ENCODE peak calls at places on chromosomes 4 and X, in six cellular contexts. One of them, this sample, is unnamed. For H3K4me1 and H3K27me3, the result is how much of the 10 kb centered on the place peaks cover.

GRCh38 chrX:72054776-72055495 is 76.8 kb downstream of the RTL5 start:
- DNase-seq in IMR-90: no peak
- DNase-seq in stomach: no peak
- DNase-seq in CD4-positive, alpha-beta memory T cell: no peak
- DNase-seq in left ventricle myocardium inferior: no peak
- DNase-seq in pancreas: no peak
- DNase-seq in this sample: no peak

GRCh38 chrX:47483310-47484268 is 567 bp upstream of the ZNF41 start:
- DNase-seq in IMR-90: peak
- DNase-seq in stomach: no peak
- DNase-seq in CD4-positive, alpha-beta memory T cell: no peak
- DNase-seq in left ventricle myocardium inferior: peak
- DNase-seq in pancreas: peak
- DNase-seq in this sample: no peak

GRCh38 chrX:254630-255215 is 26.5 kb upstream of the PLCXD1 start:
- DNase-seq in IMR-90: no peak
- DNase-seq in stomach: peak
- DNase-seq in CD4-positive, alpha-beta memory T cell: no peak
- DNase-seq in left ventricle myocardium inferior: no peak
- DNase-seq in pancreas: no peak
- DNase-seq in this sample: no peak

GRCh38 chrX:48021026-48021900 is 14.5 kb downstream of the SPACA5 start:
- DNase-seq in IMR-90: peak
- DNase-seq in stomach: peak
- DNase-seq in CD4-positive, alpha-beta memory T cell: peak
- DNase-seq in left ventricle myocardium inferior: peak
- DNase-seq in pancreas: peak
- DNase-seq in this sample: no peak

GRCh38 chr4:52172166-52172565 is 121.1 kb downstream of the SPATA18 start:
- DNase-seq in IMR-90: no peak
- DNase-seq in stomach: no peak
- DNase-seq in CD4-positive, alpha-beta memory T cell: no peak
- DNase-seq in left ventricle myocardium inferior: no peak
- DNase-seq in pancreas: no peak
- DNase-seq in this sample: no peak

GRCh38 chr4:168577624-168578023 is 80.8 kb downstream of the PALLD start:
- DNase-seq in IMR-90: no peak
- DNase-seq in stomach: no peak
- DNase-seq in CD4-positive, alpha-beta memory T cell: no peak
- DNase-seq in left ventricle myocardium inferior: no peak
- DNase-seq in pancreas: no peak
- DNase-seq in this sample: no peak

GRCh38 chr4:53942712-53943111 is 121.7 kb downstream of the CHIC2 start:
- DNase-seq in IMR-90: no peak
- DNase-seq in stomach: no peak
- DNase-seq in CD4-positive, alpha-beta memory T cell: no peak
- DNase-seq in left ventricle myocardium inferior: no peak
- DNase-seq in pancreas: no peak
- DNase-seq in this sample: no peak

GRCh38 chr4:28082686-28083390 is 1222.2 kb downstream of the STIM2 start:
- DNase-seq in IMR-90: peak
- DNase-seq in stomach: no peak
- DNase-seq in CD4-positive, alpha-beta memory T cell: no peak
- DNase-seq in left ventricle myocardium inferior: no peak
- DNase-seq in pancreas: no peak
- DNase-seq in this sample: no peak

GRCh38 chrX:137848291-137848905 is 282.5 kb downstream of the ZIC3 start:
- DNase-seq in IMR-90: no peak
- DNase-seq in stomach: no peak
- DNase-seq in CD4-positive, alpha-beta memory T cell: no peak
- DNase-seq in left ventricle myocardium inferior: no peak
- DNase-seq in pancreas: no peak
- DNase-seq in this sample: no peak

GRCh38 chr4:20474119-20474518 is 222.4 kb downstream of the SLIT2 start:
- DNase-seq in IMR-90: peak
- DNase-seq in stomach: no peak
- DNase-seq in CD4-positive, alpha-beta memory T cell: no peak
- DNase-seq in left ventricle myocardium inferior: no peak
- DNase-seq in pancreas: no peak
- DNase-seq in this sample: no peak

GRCh38 chr4:145882594-145882993 is 56.0 kb downstream of the ZNF827 start:
- DNase-seq in IMR-90: no peak
- DNase-seq in stomach: no peak
- DNase-seq in CD4-positive, alpha-beta memory T cell: no peak
- DNase-seq in left ventricle myocardium inferior: no peak
- DNase-seq in pancreas: no peak
- DNase-seq in this sample: no peak

GRCh38 chrX:151754042-151754419 is 19.5 kb downstream of the CNGA2 start:
- DNase-seq in IMR-90: peak
- DNase-seq in stomach: no peak
- DNase-seq in CD4-positive, alpha-beta memory T cell: no peak
- DNase-seq in left ventricle myocardium inferior: no peak
- DNase-seq in pancreas: peak
- DNase-seq in this sample: no peak

GRCh38 chrX:43661521-43662240 is 5.6 kb downstream of the MAOA start:
- DNase-seq in IMR-90: no peak
- DNase-seq in stomach: no peak
- DNase-seq in CD4-positive, alpha-beta memory T cell: no peak
- DNase-seq in left ventricle myocardium inferior: no peak
- DNase-seq in pancreas: no peak
- DNase-seq in this sample: no peak
- H3K4me3 ChIP-seq in IMR-90: no peak
- H3K4me3 ChIP-seq in stomach: no peak
- H3K4me3 ChIP-seq in CD4-positive, alpha-beta memory T cell: no peak
- H3K4me3 ChIP-seq in left ventricle myocardium inferior: peak
- H3K4me3 ChIP-seq in pancreas: no peak
- H3K4me3 ChIP-seq in this sample: no peak

GRCh38 chrX:100645106-100645505 is 1.1 kb downstream of the SRPX2 start:
- DNase-seq in IMR-90: no peak
- DNase-seq in stomach: no peak
- DNase-seq in CD4-positive, alpha-beta memory T cell: no peak
- DNase-seq in left ventricle myocardium inferior: no peak
- DNase-seq in pancreas: no peak
- DNase-seq in this sample: no peak
- H3K4me1 ChIP-seq in IMR-90: under half
- H3K4me1 ChIP-seq in stomach: under half
- H3K4me1 ChIP-seq in CD4-positive, alpha-beta memory T cell: under half
- H3K4me1 ChIP-seq in left ventricle myocardium inferior: under half
- H3K4me1 ChIP-seq in pancreas: under half
- H3K4me1 ChIP-seq in this sample: under half

GRCh38 chr4:41746025-41746439 is 2.5 kb downstream of the PHOX2B start:
- DNase-seq in IMR-90: no peak
- DNase-seq in stomach: no peak
- DNase-seq in CD4-positive, alpha-beta memory T cell: no peak
- DNase-seq in left ventricle myocardium inferior: no peak
- DNase-seq in pancreas: no peak
- DNase-seq in this sample: no peak
- H3K27me3 ChIP-seq in IMR-90: half or more
- H3K27me3 ChIP-seq in stomach: half or more
- H3K27me3 ChIP-seq in CD4-positive, alpha-beta memory T cell: under half
- H3K27me3 ChIP-seq in left ventricle myocardium inferior: half or more
- H3K27me3 ChIP-seq in pancreas: half or more
- H3K27me3 ChIP-seq in this sample: under half

GRCh38 chrX:114584434-114584943 is 603 bp downstream of the HTR2C start:
- DNase-seq in IMR-90: no peak
- DNase-seq in stomach: no peak
- DNase-seq in CD4-positive, alpha-beta memory T cell: no peak
- DNase-seq in left ventricle myocardium inferior: no peak
- DNase-seq in pancreas: no peak
- DNase-seq in this sample: no peak

GRCh38 chrX:114584983-114585842 is 1.3 kb downstream of the HTR2C start:
- DNase-seq in IMR-90: no peak
- DNase-seq in stomach: no peak
- DNase-seq in CD4-positive, alpha-beta memory T cell: no peak
- DNase-seq in left ventricle myocardium inferior: no peak
- DNase-seq in pancreas: no peak
- DNase-seq in this sample: no peak

GRCh38 chrX:114582698-114583395 is 1.0 kb upstream of the HTR2C start:
- DNase-seq in IMR-90: no peak
- DNase-seq in stomach: no peak
- DNase-seq in CD4-positive, alpha-beta memory T cell: no peak
- DNase-seq in left ventricle myocardium inferior: no peak
- DNase-seq in pancreas: no peak
- DNase-seq in this sample: no peak

GRCh38 chrX:114582264-114582632 is 1.6 kb upstream of the HTR2C start:
- DNase-seq in IMR-90: no peak
- DNase-seq in stomach: no peak
- DNase-seq in CD4-positive, alpha-beta memory T cell: no peak
- DNase-seq in left ventricle myocardium inferior: no peak
- DNase-seq in pancreas: no peak
- DNase-seq in this sample: no peak

GRCh38 chrX:114583646-114584433 is at the start of gene HTR2C:
- DNase-seq in IMR-90: no peak
- DNase-seq in stomach: no peak
- DNase-seq in CD4-positive, alpha-beta memory T cell: no peak
- DNase-seq in left ventricle myocardium inferior: no peak
- DNase-seq in pancreas: no peak
- DNase-seq in this sample: no peak
- H3K4me3 ChIP-seq in IMR-90: no peak
- H3K4me3 ChIP-seq in stomach: peak
- H3K4me3 ChIP-seq in CD4-positive, alpha-beta memory T cell: no peak
- H3K4me3 ChIP-seq in left ventricle myocardium inferior: peak
- H3K4me3 ChIP-seq in pancreas: no peak
- H3K4me3 ChIP-seq in this sample: no peak

DNA sequence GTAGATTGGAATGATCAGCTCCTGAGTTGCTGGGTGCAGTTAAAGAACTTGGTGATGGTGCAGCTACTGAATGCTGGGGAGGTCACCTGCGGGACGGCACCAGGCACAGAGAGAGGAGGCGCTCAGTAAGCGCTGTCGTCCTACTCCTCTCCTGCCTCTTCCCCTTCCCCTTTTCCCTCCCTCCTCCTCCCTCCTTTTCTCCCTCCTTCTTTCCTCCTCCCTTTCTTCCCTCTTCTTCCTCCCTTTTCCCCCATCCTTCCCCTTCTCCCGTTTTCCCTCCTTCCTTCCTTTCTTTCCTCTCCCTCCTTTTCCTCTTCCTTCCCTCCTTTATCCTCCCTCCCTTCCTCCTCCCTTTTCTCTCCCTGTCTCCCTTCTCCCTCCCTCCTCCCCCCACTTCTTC is 87.7 kb upstream of the PSAPL1 start:
- DNase-seq in IMR-90: no peak
- DNase-seq in stomach: no peak
- DNase-seq in CD4-positive, alpha-beta memory T cell: no peak
- DNase-seq in left ventricle myocardium inferior: no peak
- DNase-seq in pancreas: no peak
- DNase-seq in this sample: no peak
- H3K4me1 ChIP-seq in IMR-90: under half
- H3K4me1 ChIP-seq in stomach: under half
- H3K4me1 ChIP-seq in CD4-positive, alpha-beta memory T cell: under half
- H3K4me1 ChIP-seq in left ventricle myocardium inferior: under half
- H3K4me1 ChIP-seq in pancreas: under half
- H3K4me1 ChIP-seq in this sample: under half

GRCh38 chr4:184822356-184822755 is 3.4 kb downstream of the ACSL1 start:
- DNase-seq in IMR-90: no peak
- DNase-seq in stomach: no peak
- DNase-seq in CD4-positive, alpha-beta memory T cell: no peak
- DNase-seq in left ventricle myocardium inferior: no peak
- DNase-seq in pancreas: no peak
- DNase-seq in this sample: no peak

GRCh38 chr4:184824081-184824775 is 1.5 kb downstream of the ACSL1 start:
- DNase-seq in IMR-90: peak
- DNase-seq in stomach: no peak
- DNase-seq in CD4-positive, alpha-beta memory T cell: no peak
- DNase-seq in left ventricle myocardium inferior: no peak
- DNase-seq in pancreas: no peak
- DNase-seq in this sample: no peak

GRCh38 chr4:184826315-184827266 is 823 bp upstream of the ACSL1 start:
- DNase-seq in IMR-90: peak
- DNase-seq in stomach: peak
- DNase-seq in CD4-positive, alpha-beta memory T cell: peak
- DNase-seq in left ventricle myocardium inferior: peak
- DNase-seq in pancreas: no peak
- DNase-seq in this sample: no peak

GRCh38 chr4:184824776-184825393 is 883 bp downstream of the ACSL1 start:
- DNase-seq in IMR-90: no peak
- DNase-seq in stomach: peak
- DNase-seq in CD4-positive, alpha-beta memory T cell: peak
- DNase-seq in left ventricle myocardium inferior: no peak
- DNase-seq in pancreas: no peak
- DNase-seq in this sample: no peak

GRCh38 chr4:184825394-184826314 is at the start of gene ACSL1:
- DNase-seq in IMR-90: peak
- DNase-seq in stomach: peak
- DNase-seq in CD4-positive, alpha-beta memory T cell: peak
- DNase-seq in left ventricle myocardium inferior: peak
- DNase-seq in pancreas: peak
- DNase-seq in this sample: no peak
- H3K27me3 ChIP-seq in IMR-90: under half
- H3K27me3 ChIP-seq in stomach: under half
- H3K27me3 ChIP-seq in CD4-positive, alpha-beta memory T cell: under half
- H3K27me3 ChIP-seq in left ventricle myocardium inferior: under half
- H3K27me3 ChIP-seq in pancreas: under half
- H3K27me3 ChIP-seq in this sample: under half

GRCh38 chr4:98467627-98468072 is 190.8 kb downstream of the TSPAN5 start:
- DNase-seq in IMR-90: peak
- DNase-seq in stomach: peak
- DNase-seq in CD4-positive, alpha-beta memory T cell: peak
- DNase-seq in left ventricle myocardium inferior: peak
- DNase-seq in pancreas: peak
- DNase-seq in this sample: peak

GRCh38 chr4:98470366-98470765 is 188.0 kb downstream of the TSPAN5 start:
- DNase-seq in IMR-90: no peak
- DNase-seq in stomach: no peak
- DNase-seq in CD4-positive, alpha-beta memory T cell: no peak
- DNase-seq in left ventricle myocardium inferior: no peak
- DNase-seq in pancreas: no peak
- DNase-seq in this sample: no peak

GRCh38 chr4:98469776-98470175 is 188.6 kb downstream of the TSPAN5 start:
- DNase-seq in IMR-90: peak
- DNase-seq in stomach: no peak
- DNase-seq in CD4-positive, alpha-beta memory T cell: no peak
- DNase-seq in left ventricle myocardium inferior: no peak
- DNase-seq in pancreas: no peak
- DNase-seq in this sample: no peak

GRCh38 chr4:98468744-98469143 is 189.7 kb downstream of the TSPAN5 start:
- DNase-seq in IMR-90: peak
- DNase-seq in stomach: no peak
- DNase-seq in CD4-positive, alpha-beta memory T cell: no peak
- DNase-seq in left ventricle myocardium inferior: peak
- DNase-seq in pancreas: no peak
- DNase-seq in this sample: no peak

DNA sequence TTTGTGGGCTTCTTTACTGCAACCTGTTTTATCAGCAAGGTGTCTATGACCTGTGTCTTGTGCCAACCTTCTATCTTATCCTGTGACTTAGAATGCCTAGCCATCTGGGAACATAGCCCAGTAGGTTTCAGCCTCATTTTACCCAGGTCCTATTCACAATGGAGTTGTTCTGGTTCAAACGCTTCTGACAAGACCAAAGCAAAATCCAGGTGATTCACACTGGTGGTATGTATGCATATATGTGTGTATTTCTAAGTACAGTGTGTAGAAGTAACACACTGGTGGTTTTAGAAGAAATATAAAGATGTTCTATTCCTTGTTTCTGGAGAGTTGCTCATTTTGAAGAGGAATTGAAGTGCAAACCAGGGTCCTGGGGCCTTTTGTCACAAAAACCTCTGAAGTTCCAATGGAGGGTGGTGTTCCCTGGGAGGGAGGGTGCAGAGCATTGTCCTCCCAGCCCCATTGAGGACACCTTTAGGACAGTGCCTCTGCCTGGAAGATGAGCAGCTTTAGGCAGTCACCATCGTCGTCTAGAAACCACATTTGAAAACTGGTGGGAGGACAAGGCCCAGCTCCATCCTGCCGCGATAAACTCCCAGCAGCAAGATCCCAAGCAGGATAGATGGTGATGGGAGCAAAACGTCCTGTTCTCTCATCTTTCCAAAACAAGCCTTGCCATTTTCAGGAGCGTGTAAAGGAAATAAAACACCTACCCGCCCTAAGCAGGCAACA is 191.4 kb downstream of the TSPAN5 start:
- DNase-seq in IMR-90: peak
- DNase-seq in stomach: no peak
- DNase-seq in CD4-positive, alpha-beta memory T cell: no peak
- DNase-seq in left ventricle myocardium inferior: no peak
- DNase-seq in pancreas: no peak
- DNase-seq in this sample: no peak
- H3K4me3 ChIP-seq in IMR-90: no peak
- H3K4me3 ChIP-seq in stomach: no peak
- H3K4me3 ChIP-seq in CD4-positive, alpha-beta memory T cell: no peak
- H3K4me3 ChIP-seq in left ventricle myocardium inferior: peak
- H3K4me3 ChIP-seq in pancreas: no peak
- H3K4me3 ChIP-seq in this sample: no peak

This sample was measured in Panc1.